ENCODE peak calls at places on chromosomes 1 and 21, in nine cellular contexts. V is PC-9, S is testis, C is mucosa of descending colon, M is neural progenitor cell, U is PC-3, H is lung, X is Panc1, P is tibial artery. E is an unnamed sample. For H3K9me3, the result is how much of the 10 kb centered on the place peaks cover.

GRCh38 chr1:91650764-91651163 is 150.1 kb downstream of the CDC7 start:
- DNase-seq in V (peak), S (peak), C (peak), M (no peak), U (peak), H (peak), X (peak), P (peak), E (peak)

GRCh38 chr1:42165511-42166210 is 1.1 kb upstream of the GUCA2A start:
- DNase-seq in V (peak), S (no peak), C (peak), M (no peak), U (peak), H (peak), X (no peak), P (no peak), E (no peak)

GRCh38 chr21:31278511-31279155 is 65.4 kb downstream of the TIAM1 start:
- DNase-seq in V (no peak), S (no peak), C (no peak), M (no peak), U (no peak), H (no peak), X (no peak), P (no peak), E (no peak)

GRCh38 chr1:160197231-160197630 is 6.9 kb downstream of the CASQ1 start:
- DNase-seq in V (no peak), S (no peak), C (no peak), M (no peak), U (no peak), H (no peak), X (no peak), P (no peak), E (no peak)

GRCh38 chr1:67464741-67465140 is 34.5 kb upstream of the SERBP1 start:
- DNase-seq in V (no peak), S (no peak), C (no peak), M (no peak), U (no peak), H (no peak), X (no peak), P (no peak), E (no peak)

GRCh38 chr1:175863291-175864050 is 120.1 kb upstream of the TNR start:
- DNase-seq in V (no peak), S (no peak), C (no peak), M (no peak), U (no peak), H (no peak), X (no peak), P (no peak), E (no peak)

GRCh38 chr1:229030642-229031390 is 240.1 kb upstream of the RAB4A start:
- DNase-seq in V (no peak), S (no peak), C (no peak), M (no peak), U (no peak), H (no peak), X (no peak), P (no peak), E (no peak)

GRCh38 chr1:30318864-30319718 is 404.3 kb downstream of the MATN1 start:
- DNase-seq in V (no peak), S (no peak), C (no peak), M (no peak), U (no peak), H (no peak), X (no peak), P (no peak), E (no peak)

GRCh38 chr1:26630634-26631033 is 65.2 kb upstream of the ARID1A start:
- DNase-seq in V (no peak), S (no peak), C (no peak), M (no peak), U (no peak), H (no peak), X (no peak), P (no peak), E (no peak)

GRCh38 chr21:18705971-18706370 is 302.4 kb upstream of the TMPRSS15 start:
- DNase-seq in V (no peak), S (no peak), C (no peak), M (no peak), U (peak), H (no peak), X (no peak), P (no peak), E (no peak)

GRCh38 chr1:31535561-31535960 is 40.8 kb upstream of the TINAGL1 start:
- DNase-seq in V (peak), S (no peak), C (no peak), M (no peak), U (peak), H (no peak), X (no peak), P (no peak), E (no peak)

GRCh38 chr1:84253041-84253440 is 48.5 kb upstream of the SAMD13 start:
- DNase-seq in V (no peak), S (no peak), C (no peak), M (no peak), U (peak), H (no peak), X (no peak), P (no peak), E (no peak)

GRCh38 chr1:45677751-45678245 is 8.5 kb downstream of the GPBP1L1 start:
- DNase-seq in V (no peak), S (no peak), C (no peak), M (no peak), U (no peak), H (no peak), X (no peak), P (no peak), E (no peak)

GRCh38 chr1:31564606-31564989 is 11.7 kb upstream of the TINAGL1 start:
- DNase-seq in V (no peak), S (no peak), C (no peak), M (no peak), U (no peak), H (no peak), X (no peak), P (no peak), E (no peak)

GRCh38 chr1:21816602-21817302 is 4.7 kb downstream of the LDLRAD2 start:
- DNase-seq in V (peak), S (no peak), C (no peak), M (no peak), U (peak), H (no peak), X (peak), P (no peak), E (peak)

GRCh38 chr1:184387069-184387870 is 441 bp downstream of the C1orf21 start:
- DNase-seq in V (no peak), S (peak), C (peak), M (peak), U (peak), H (peak), X (no peak), P (peak), E (no peak)

GRCh38 chr1:18440385-18441226 is 40.1 kb upstream of the KLHDC7A start:
- DNase-seq in V (peak), S (no peak), C (no peak), M (no peak), U (peak), H (no peak), X (no peak), P (no peak), E (no peak)

GRCh38 chr1:235075121-235075954 is 53.3 kb downstream of the TOMM20 start:
- DNase-seq in V (peak), S (no peak), C (peak), M (no peak), U (peak), H (peak), X (no peak), P (peak), E (peak)

GRCh38 chr21:32977216-32977615 is 48.5 kb upstream of the OLIG2 start:
- DNase-seq in V (no peak), S (no peak), C (no peak), M (no peak), U (no peak), H (no peak), X (no peak), P (no peak), E (no peak)

GRCh38 chr1:150994248-150994647 is 12.2 kb downstream of the ANXA9 start:
- DNase-seq in V (no peak), S (no peak), C (no peak), M (no peak), U (no peak), H (no peak), X (no peak), P (no peak), E (no peak)

GRCh38 chr1:184665329-184665728 is 89.3 kb downstream of the EDEM3 start:
- DNase-seq in V (no peak), S (no peak), C (no peak), M (peak), U (no peak), H (no peak), X (no peak), P (no peak), E (no peak)

GRCh38 chr1:33841516-33841915 is 22.4 kb upstream of the HMGB4 start:
- DNase-seq in V (no peak), S (no peak), C (no peak), M (no peak), U (no peak), H (peak), X (no peak), P (no peak), E (no peak)

GRCh38 chr1:6965914-6966241 is 180.6 kb downstream of the CAMTA1 start:
- DNase-seq in V (no peak), S (no peak), C (no peak), M (no peak), U (no peak), H (no peak), X (no peak), P (no peak), E (no peak)

GRCh38 chr1:56811331-56811730 is 7.9 kb downstream of the FYB2 start:
- DNase-seq in V (peak), S (no peak), C (no peak), M (peak), U (no peak), H (no peak), X (no peak), P (no peak), E (no peak)

GRCh38 chr1:87757700-87758099 is 429.0 kb downstream of the LMO4 start:
- DNase-seq in V (no peak), S (no peak), C (no peak), M (no peak), U (no peak), H (no peak), X (no peak), P (peak), E (no peak)

GRCh38 chr1:17852383-17852782 is 97.2 kb downstream of the ACTL8 start:
- DNase-seq in V (no peak), S (no peak), C (no peak), M (no peak), U (no peak), H (peak), X (no peak), P (no peak), E (no peak)

GRCh38 chr1:54975709-54976108 is 4.7 kb upstream of the TMEM61 start:
- DNase-seq in V (no peak), S (no peak), C (no peak), M (no peak), U (no peak), H (no peak), X (no peak), P (no peak), E (no peak)

GRCh38 chr1:228416217-228416971 is at the start of gene TRIM17:
- DNase-seq in V (no peak), S (no peak), C (no peak), M (peak), U (no peak), H (peak), X (no peak), P (no peak), E (no peak)

GRCh38 chr1:50155564-50155963 is 46.8 kb downstream of the ELAVL4 start:
- DNase-seq in V (no peak), S (no peak), C (no peak), M (no peak), U (no peak), H (no peak), X (no peak), P (no peak), E (no peak)

GRCh38 chr1:205961970-205962820 is 18.9 kb upstream of the SLC26A9 start:
- DNase-seq in V (peak), S (peak), C (no peak), M (no peak), U (peak), H (peak), X (no peak), P (no peak), E (no peak)

GRCh38 chr21:45698493-45698947 is 55.0 kb downstream of the PCBP3 start:
- DNase-seq in V (no peak), S (peak), C (no peak), M (no peak), U (peak), H (peak), X (no peak), P (peak), E (peak)

GRCh38 chr1:160776178-160776577 is 19.8 kb upstream of the LY9 start:
- DNase-seq in V (no peak), S (no peak), C (no peak), M (no peak), U (no peak), H (no peak), X (no peak), P (no peak), E (no peak)

GRCh38 chr1:231856894-231857293 is 230.3 kb downstream of the DISC1 start:
- DNase-seq in V (no peak), S (peak), C (no peak), M (no peak), U (no peak), H (no peak), X (no peak), P (no peak), E (no peak)

GRCh38 chr21:40835179-40835694 is 11.7 kb downstream of the DSCAM start:
- DNase-seq in V (no peak), S (no peak), C (no peak), M (no peak), U (no peak), H (no peak), X (no peak), P (no peak), E (no peak)

GRCh38 chr21:31310750-31311149 is 33.3 kb downstream of the TIAM1 start:
- DNase-seq in V (peak), S (no peak), C (no peak), M (peak), U (peak), H (no peak), X (no peak), P (no peak), E (peak)

GRCh38 chr1:208101661-208102431 is 142.3 kb downstream of the PLXNA2 start:
- DNase-seq in V (no peak), S (peak), C (peak), M (peak), U (no peak), H (peak), X (no peak), P (no peak), E (no peak)

GRCh38 chr1:222618880-222619321 is 1.0 kb downstream of the MIA3 start:
- DNase-seq in V (no peak), S (peak), C (peak), M (peak), U (peak), H (no peak), X (no peak), P (peak), E (no peak)

DNA sequence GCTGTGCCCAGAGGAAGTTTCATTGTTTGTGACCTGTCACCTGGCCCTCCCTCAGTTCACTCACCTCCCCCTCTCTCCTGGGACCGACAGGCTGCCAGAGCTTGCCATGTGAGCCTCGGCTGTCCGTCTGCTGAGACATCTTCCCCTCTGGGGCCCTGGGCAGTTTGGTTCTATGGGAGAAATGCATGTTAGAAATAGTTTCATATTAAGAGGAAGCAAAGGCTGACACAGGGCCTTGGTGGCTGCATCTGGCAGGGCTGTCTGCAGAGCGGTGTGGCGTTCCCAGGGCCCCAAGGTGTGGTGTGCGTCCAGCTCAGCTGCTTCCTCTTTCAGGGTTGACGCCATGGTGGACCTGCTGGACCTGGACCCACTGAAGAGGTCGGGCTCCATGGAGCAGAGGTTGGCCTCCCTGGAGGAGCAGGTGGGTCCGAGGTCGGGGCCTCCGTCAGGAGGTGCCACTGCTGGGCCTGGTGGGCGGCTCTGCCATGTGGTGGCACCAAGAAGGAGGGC is 31.9 kb upstream of the LRRC3 start:
- DNase-seq in V (no peak), S (no peak), C (peak), M (no peak), U (no peak), H (no peak), X (no peak), P (peak), E (no peak)
- H3K4me3 ChIP-seq in V (no peak), S (no peak), C (no peak), M (no peak), U (no peak), H (no peak), X (no peak), P (no peak), E (no peak)

GRCh38 chr1:11054666-11055065 is 5.2 kb downstream of the SRM start:
- DNase-seq in V (no peak), S (no peak), C (no peak), M (no peak), U (no peak), H (no peak), X (no peak), P (no peak), E (no peak)

GRCh38 chr1:11054181-11054580 is 5.6 kb downstream of the SRM start:
- DNase-seq in V (no peak), S (no peak), C (no peak), M (no peak), U (no peak), H (no peak), X (no peak), P (no peak), E (no peak)

GRCh38 chr1:11053758-11054137 is 6.1 kb downstream of the SRM start:
- DNase-seq in V (no peak), S (no peak), C (no peak), M (peak), U (no peak), H (no peak), X (no peak), P (no peak), E (no peak)

GRCh38 chr1:11051781-11052510 is 4.9 kb upstream of the MASP2 start:
- DNase-seq in V (no peak), S (no peak), C (no peak), M (no peak), U (no peak), H (no peak), X (no peak), P (no peak), E (no peak)

DNA sequence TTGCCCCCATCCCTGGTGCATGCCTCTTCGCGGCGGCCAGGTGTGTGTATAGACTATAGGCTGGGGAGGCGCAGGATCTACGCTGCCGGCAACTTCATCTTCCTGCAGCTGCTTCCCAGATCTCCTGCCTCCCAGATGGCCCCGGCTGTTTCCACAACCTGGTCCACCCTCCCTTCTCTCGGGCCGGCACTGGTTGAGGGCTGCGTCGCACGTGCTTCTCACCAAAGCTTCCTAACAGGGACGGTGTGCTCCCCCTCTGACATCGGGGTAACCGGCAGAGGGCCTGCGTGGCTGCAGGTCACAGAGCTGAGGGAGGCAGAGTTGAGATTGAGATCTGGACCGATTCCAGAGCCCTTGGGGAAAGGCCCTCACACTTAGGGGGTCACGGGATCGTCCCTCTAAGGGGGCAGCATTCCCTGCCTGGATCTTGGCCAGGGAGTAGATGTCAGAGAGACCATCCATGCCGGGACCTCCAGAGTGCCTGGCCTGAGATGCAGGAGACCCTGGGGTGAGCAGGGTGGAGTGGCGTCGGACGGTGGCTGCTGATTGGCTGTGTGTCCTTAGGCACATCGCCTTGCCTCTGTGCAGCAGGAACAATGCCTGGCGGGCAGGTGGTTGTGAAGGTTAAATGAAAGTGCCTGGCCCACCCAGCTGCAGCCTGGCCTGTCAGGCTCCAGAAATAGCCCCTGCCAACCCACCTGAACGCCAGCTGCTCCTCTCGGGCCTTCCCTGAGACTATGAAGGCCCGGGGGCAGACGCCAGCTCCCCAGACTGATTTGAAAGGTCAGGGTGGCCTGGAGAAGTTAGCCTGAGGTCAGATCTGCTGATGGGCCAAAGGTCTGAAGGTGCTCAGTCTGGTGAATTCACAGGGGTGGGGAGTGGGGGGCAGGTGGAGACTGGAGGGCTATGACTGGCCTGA is 6.1 kb upstream of the MASP2 start:
- DNase-seq in V (no peak), S (no peak), C (no peak), M (no peak), U (no peak), H (no peak), X (no peak), P (no peak), E (no peak)
- TF ChIP-seq CTCF in V (no peak), S (no peak), C (no peak), M (no peak), U (no peak), H (no peak), X (no peak), P (no peak), E (no peak)

DNA sequence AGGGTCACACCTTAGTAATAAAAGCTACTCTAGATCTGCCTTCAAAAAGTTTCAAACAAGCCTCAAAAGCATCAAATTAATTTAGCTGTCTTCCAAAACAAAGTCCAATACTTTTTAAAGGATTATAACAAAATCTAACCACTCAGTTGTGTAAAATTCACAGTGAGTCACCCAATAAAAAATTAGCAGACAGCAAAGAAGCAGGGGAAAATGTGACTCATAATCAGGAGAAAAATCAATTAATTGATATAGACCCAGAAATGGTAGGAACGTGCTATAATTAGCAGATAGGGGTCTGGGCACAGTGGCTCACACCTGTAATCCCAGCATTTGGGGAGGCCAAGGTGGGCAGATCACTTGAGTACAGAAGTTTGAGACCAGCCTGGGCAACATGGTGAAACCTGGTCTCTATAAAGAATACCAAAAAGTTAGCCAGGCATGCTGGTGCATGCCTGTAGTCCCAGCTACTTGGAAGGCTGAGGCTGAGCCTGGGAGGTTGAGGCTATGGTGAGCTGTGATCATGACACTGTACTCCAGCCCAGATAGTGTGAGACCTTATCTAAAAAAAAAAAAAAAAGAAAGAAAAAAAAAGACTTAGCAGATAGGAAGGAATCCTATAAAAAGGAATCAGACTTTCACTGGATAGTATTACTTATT is 8.1 kb upstream of the MYOG start:
- DNase-seq in V (no peak), S (no peak), C (no peak), M (no peak), U (no peak), H (no peak), X (no peak), P (no peak), E (no peak)
- H3K9me3 ChIP-seq in V (under half), S (under half), C (under half), M (under half), U (under half), H (under half), X (under half), P (under half), E (under half)

GRCh38 chr1:23885222-23885621 is 17.1 kb upstream of the FUCA1 start:
- DNase-seq in V (no peak), S (no peak), C (no peak), M (no peak), U (no peak), H (no peak), X (no peak), P (no peak), E (no peak)

GRCh38 chr1:23889074-23889473 is 21.0 kb upstream of the FUCA1 start:
- DNase-seq in V (no peak), S (no peak), C (no peak), M (no peak), U (no peak), H (no peak), X (no peak), P (no peak), E (no peak)
- H3K4me3 ChIP-seq in V (no peak), S (no peak), C (no peak), M (no peak), U (no peak), H (no peak), X (no peak), P (no peak), E (no peak)

GRCh38 chr1:248884632-248885295 is 21.3 kb upstream of the PGBD2 start:
- DNase-seq in V (no peak), S (no peak), C (no peak), M (no peak), U (no peak), H (no peak), X (no peak), P (no peak), E (no peak)
- TF ChIP-seq CTCF in V (no peak), S (no peak), C (no peak), M (peak), U (peak), H (no peak), X (peak), P (no peak), E (no peak)

GRCh38 chr1:147076442-147076841 is 95.8 kb downstream of the PRKAB2 start:
- DNase-seq in V (no peak), S (no peak), C (no peak), M (no peak), U (peak), H (no peak), X (no peak), P (no peak), E (no peak)
- H3K9me3 ChIP-seq in V (under half), S (under half), C (under half), M (under half), U (under half), H (under half), X (under half), P (under half), E (under half)